ENCODE peak calls at places on chromosome 1, in nine cellular contexts. One of them, this sample, is unnamed.
A peak's percentile ranks its signal among the peaks of the same experiment; 100 is the strongest.

GRCh38 chr1:65195495-65196417 is 47.8 kb downstream of the AK4 start:
- DNase-seq in fibroblast of lung: peak; percentile 67
- DNase-seq in SK-MEL-5: no peak
- DNase-seq in NAMALWA: no peak
- DNase-seq in EH: peak; percentile 37
- DNase-seq in WTC11: no peak
- DNase-seq in kidney: no peak
- DNase-seq in AG08395: peak; percentile 7
- DNase-seq in A172: peak; percentile 22
- DNase-seq in this sample: peak; percentile 99

GRCh38 chr1:12078938-12079861 is 16.1 kb downstream of the TNFRSF8 start:
- DNase-seq in fibroblast of lung: peak; percentile 58
- DNase-seq in SK-MEL-5: peak; percentile 55
- DNase-seq in NAMALWA: peak; percentile 81
- DNase-seq in EH: peak; percentile 58
- DNase-seq in WTC11: peak; percentile 76
- DNase-seq in kidney: peak; percentile 53
- DNase-seq in AG08395: peak; percentile 72
- DNase-seq in A172: peak; percentile 23
- DNase-seq in this sample: peak; percentile 51

GRCh38 chr1:15944308-15945010 is 31.4 kb downstream of the ZBTB17 start:
- DNase-seq in fibroblast of lung: no peak
- DNase-seq in SK-MEL-5: no peak
- DNase-seq in NAMALWA: no peak
- DNase-seq in EH: no peak
- DNase-seq in WTC11: no peak
- DNase-seq in kidney: no peak
- DNase-seq in AG08395: no peak
- DNase-seq in A172: no peak
- DNase-seq in this sample: no peak

GRCh38 chr1:196372896-196373536 is 235.2 kb downstream of the KCNT2 start:
- DNase-seq in fibroblast of lung: peak; percentile 60
- DNase-seq in SK-MEL-5: peak; percentile 56
- DNase-seq in NAMALWA: peak; percentile 67
- DNase-seq in EH: peak; percentile 40
- DNase-seq in WTC11: no peak
- DNase-seq in kidney: no peak
- DNase-seq in AG08395: peak; percentile 11
- DNase-seq in A172: peak; percentile 38
- DNase-seq in this sample: peak; percentile 58

GRCh38 chr1:147579532-147580199 is 38.4 kb downstream of the BCL9 start:
- DNase-seq in fibroblast of lung: peak; percentile 78
- DNase-seq in SK-MEL-5: peak; percentile 63
- DNase-seq in NAMALWA: no peak
- DNase-seq in EH: peak; percentile 44
- DNase-seq in WTC11: no peak
- DNase-seq in kidney: peak; percentile 79
- DNase-seq in AG08395: peak; percentile 12
- DNase-seq in A172: no peak
- DNase-seq in this sample: peak; percentile 31

GRCh38 chr1:178086294-178087255 is 7.3 kb upstream of the RASAL2 start:
- DNase-seq in fibroblast of lung: peak; percentile 34
- DNase-seq in SK-MEL-5: no peak
- DNase-seq in NAMALWA: peak; percentile 37
- DNase-seq in EH: peak; percentile 78
- DNase-seq in WTC11: no peak
- DNase-seq in kidney: no peak
- DNase-seq in AG08395: peak; percentile 78
- DNase-seq in A172: no peak
- DNase-seq in this sample: peak; percentile 67

GRCh38 chr1:145972580-145972979 is 8.1 kb downstream of the POLR3GL start:
- DNase-seq in fibroblast of lung: no peak
- DNase-seq in SK-MEL-5: no peak
- DNase-seq in NAMALWA: no peak
- DNase-seq in EH: no peak
- DNase-seq in WTC11: no peak
- DNase-seq in kidney: no peak
- DNase-seq in AG08395: no peak
- DNase-seq in A172: no peak
- DNase-seq in this sample: no peak

GRCh38 chr1:206839857-206840256 is 25.6 kb upstream of the IL20 start:
- DNase-seq in fibroblast of lung: peak; percentile 55
- DNase-seq in SK-MEL-5: no peak
- DNase-seq in NAMALWA: no peak
- DNase-seq in EH: peak; percentile 94
- DNase-seq in WTC11: no peak
- DNase-seq in kidney: peak; percentile 78
- DNase-seq in AG08395: peak; percentile 89
- DNase-seq in A172: peak; percentile 93
- DNase-seq in this sample: peak; percentile 61

GRCh38 chr1:68378296-68379084 is 71.3 kb downstream of the RPE65 start:
- DNase-seq in fibroblast of lung: peak; percentile 21
- DNase-seq in SK-MEL-5: peak; percentile 34
- DNase-seq in NAMALWA: no peak
- DNase-seq in EH: peak; percentile 79
- DNase-seq in WTC11: no peak
- DNase-seq in kidney: no peak
- DNase-seq in AG08395: peak; percentile 48
- DNase-seq in A172: peak; percentile 56
- DNase-seq in this sample: peak; percentile 69

GRCh38 chr1:188365874-188366273 is 1537.1 kb downstream of the PLA2G4A start:
- DNase-seq in fibroblast of lung: no peak
- DNase-seq in SK-MEL-5: peak; percentile 48
- DNase-seq in NAMALWA: no peak
- DNase-seq in EH: no peak
- DNase-seq in WTC11: no peak
- DNase-seq in kidney: no peak
- DNase-seq in AG08395: no peak
- DNase-seq in A172: no peak
- DNase-seq in this sample: no peak

GRCh38 chr1:91591175-91591968 is 90.7 kb downstream of the CDC7 start:
- DNase-seq in fibroblast of lung: no peak
- DNase-seq in SK-MEL-5: no peak
- DNase-seq in NAMALWA: no peak
- DNase-seq in EH: no peak
- DNase-seq in WTC11: no peak
- DNase-seq in kidney: no peak
- DNase-seq in AG08395: no peak
- DNase-seq in A172: no peak
- DNase-seq in this sample: no peak

GRCh38 chr1:47432071-47433036 is 5.5 kb upstream of the FOXD2 start:
- DNase-seq in fibroblast of lung: peak; percentile 74
- DNase-seq in SK-MEL-5: peak; percentile 80
- DNase-seq in NAMALWA: peak; percentile 61
- DNase-seq in EH: peak; percentile 77
- DNase-seq in WTC11: peak; percentile 90
- DNase-seq in kidney: peak; percentile 87
- DNase-seq in AG08395: peak; percentile 83
- DNase-seq in A172: peak; percentile 46
- DNase-seq in this sample: peak; percentile 82

GRCh38 chr1:154006136-154006535 is 15.6 kb downstream of the RPS27 start:
- DNase-seq in fibroblast of lung: peak; percentile 92
- DNase-seq in SK-MEL-5: no peak
- DNase-seq in NAMALWA: no peak
- DNase-seq in EH: peak; percentile 90
- DNase-seq in WTC11: no peak
- DNase-seq in kidney: no peak
- DNase-seq in AG08395: no peak
- DNase-seq in A172: peak; percentile 44
- DNase-seq in this sample: peak; percentile 75

GRCh38 chr1:52238474-52238873 is 96.6 kb downstream of the ZFYVE9 start:
- DNase-seq in fibroblast of lung: peak; percentile 12
- DNase-seq in SK-MEL-5: no peak
- DNase-seq in NAMALWA: no peak
- DNase-seq in EH: peak; percentile 85
- DNase-seq in WTC11: no peak
- DNase-seq in kidney: no peak
- DNase-seq in AG08395: peak; percentile 13
- DNase-seq in A172: peak; percentile 50
- DNase-seq in this sample: peak; percentile 77

GRCh38 chr1:224641030-224641429 is 24.9 kb downstream of the CNIH3 start:
- DNase-seq in fibroblast of lung: no peak
- DNase-seq in SK-MEL-5: peak; percentile 26
- DNase-seq in NAMALWA: peak; percentile 4
- DNase-seq in EH: no peak
- DNase-seq in WTC11: peak; percentile 69
- DNase-seq in kidney: no peak
- DNase-seq in AG08395: no peak
- DNase-seq in A172: no peak
- DNase-seq in this sample: no peak

GRCh38 chr1:97202481-97202880 is 480.9 kb downstream of the PTBP2 start:
- DNase-seq in fibroblast of lung: no peak
- DNase-seq in SK-MEL-5: peak; percentile 1
- DNase-seq in NAMALWA: no peak
- DNase-seq in EH: peak; percentile 23
- DNase-seq in WTC11: peak; percentile 9
- DNase-seq in kidney: no peak
- DNase-seq in AG08395: no peak
- DNase-seq in A172: no peak
- DNase-seq in this sample: no peak

GRCh38 chr1:168693197-168693871 is 35.7 kb downstream of the DPT start:
- DNase-seq in fibroblast of lung: no peak
- DNase-seq in SK-MEL-5: no peak
- DNase-seq in NAMALWA: no peak
- DNase-seq in EH: no peak
- DNase-seq in WTC11: no peak
- DNase-seq in kidney: no peak
- DNase-seq in AG08395: no peak
- DNase-seq in A172: no peak
- DNase-seq in this sample: no peak

GRCh38 chr1:35390600-35391494 is 122.3 kb downstream of the ZMYM4 start:
- DNase-seq in fibroblast of lung: no peak
- DNase-seq in SK-MEL-5: no peak
- DNase-seq in NAMALWA: no peak
- DNase-seq in EH: no peak
- DNase-seq in WTC11: peak; percentile 56
- DNase-seq in kidney: no peak
- DNase-seq in AG08395: no peak
- DNase-seq in A172: no peak
- DNase-seq in this sample: peak; percentile 27

GRCh38 chr1:202752799-202753198 is 42.5 kb upstream of the SYT2 start:
- DNase-seq in fibroblast of lung: peak; percentile 34
- DNase-seq in SK-MEL-5: no peak
- DNase-seq in NAMALWA: no peak
- DNase-seq in EH: no peak
- DNase-seq in WTC11: no peak
- DNase-seq in kidney: no peak
- DNase-seq in AG08395: no peak
- DNase-seq in A172: peak; percentile 18
- DNase-seq in this sample: no peak

GRCh38 chr1:227951624-227952373 is 4.1 kb upstream of the WNT9A start:
- DNase-seq in fibroblast of lung: no peak
- DNase-seq in SK-MEL-5: no peak
- DNase-seq in NAMALWA: no peak
- DNase-seq in EH: no peak
- DNase-seq in WTC11: no peak
- DNase-seq in kidney: no peak
- DNase-seq in AG08395: no peak
- DNase-seq in A172: no peak
- DNase-seq in this sample: no peak

GRCh38 chr1:189432761-189433160 is 1044.9 kb downstream of the BRINP3 start:
- DNase-seq in fibroblast of lung: no peak
- DNase-seq in SK-MEL-5: no peak
- DNase-seq in NAMALWA: no peak
- DNase-seq in EH: no peak
- DNase-seq in WTC11: no peak
- DNase-seq in kidney: no peak
- DNase-seq in AG08395: no peak
- DNase-seq in A172: no peak
- DNase-seq in this sample: no peak

GRCh38 chr1:227234998-227235405 is 83.3 kb downstream of the CDC42BPA start:
- DNase-seq in fibroblast of lung: peak; percentile 81
- DNase-seq in SK-MEL-5: peak; percentile 93
- DNase-seq in NAMALWA: peak; percentile 83
- DNase-seq in EH: peak; percentile 80
- DNase-seq in WTC11: no peak
- DNase-seq in kidney: no peak
- DNase-seq in AG08395: peak; percentile 57
- DNase-seq in A172: peak; percentile 73
- DNase-seq in this sample: peak; percentile 76

GRCh38 chr1:162206749-162207635 is 137.5 kb downstream of the NOS1AP start:
- DNase-seq in fibroblast of lung: no peak
- DNase-seq in SK-MEL-5: no peak
- DNase-seq in NAMALWA: no peak
- DNase-seq in EH: peak; percentile 1
- DNase-seq in WTC11: no peak
- DNase-seq in kidney: peak; percentile 76
- DNase-seq in AG08395: no peak
- DNase-seq in A172: no peak
- DNase-seq in this sample: peak; percentile 5

GRCh38 chr1:233327938-233328660 is 575 bp downstream of the MAP3K21 start:
- DNase-seq in fibroblast of lung: no peak
- DNase-seq in SK-MEL-5: no peak
- DNase-seq in NAMALWA: peak; percentile 15
- DNase-seq in EH: peak; percentile 6
- DNase-seq in WTC11: peak; percentile 57
- DNase-seq in kidney: peak; percentile 85
- DNase-seq in AG08395: no peak
- DNase-seq in A172: no peak
- DNase-seq in this sample: no peak

GRCh38 chr1:162276493-162276892 is 100.2 kb downstream of the SPATA46 start:
- DNase-seq in fibroblast of lung: peak; percentile 53
- DNase-seq in SK-MEL-5: peak; percentile 71
- DNase-seq in NAMALWA: peak; percentile 45
- DNase-seq in EH: peak; percentile 46
- DNase-seq in WTC11: no peak
- DNase-seq in kidney: no peak
- DNase-seq in AG08395: peak; percentile 53
- DNase-seq in A172: peak; percentile 49
- DNase-seq in this sample: peak; percentile 54

GRCh38 chr1:241611063-241611462 is 29.1 kb downstream of the CHML start:
- DNase-seq in fibroblast of lung: peak; percentile 82
- DNase-seq in SK-MEL-5: peak; percentile 86
- DNase-seq in NAMALWA: peak; percentile 86
- DNase-seq in EH: peak; percentile 70
- DNase-seq in WTC11: no peak
- DNase-seq in kidney: no peak
- DNase-seq in AG08395: peak; percentile 47
- DNase-seq in A172: peak; percentile 78
- DNase-seq in this sample: peak; percentile 79

GRCh38 chr1:24351918-24352637 is 32.9 kb downstream of the GRHL3 start:
- DNase-seq in fibroblast of lung: peak; percentile 44
- DNase-seq in SK-MEL-5: no peak
- DNase-seq in NAMALWA: no peak
- DNase-seq in EH: peak; percentile 78
- DNase-seq in WTC11: no peak
- DNase-seq in kidney: peak; percentile 17
- DNase-seq in AG08395: peak; percentile 29
- DNase-seq in A172: peak; percentile 47
- DNase-seq in this sample: peak; percentile 70

GRCh38 chr1:173095632-173096031 is 44.9 kb upstream of the TNFSF18 start:
- DNase-seq in fibroblast of lung: peak; percentile 77
- DNase-seq in SK-MEL-5: peak; percentile 45
- DNase-seq in NAMALWA: no peak
- DNase-seq in EH: peak; percentile 93
- DNase-seq in WTC11: no peak
- DNase-seq in kidney: no peak
- DNase-seq in AG08395: peak; percentile 80
- DNase-seq in A172: peak; percentile 52
- DNase-seq in this sample: peak; percentile 87

GRCh38 chr1:159076753-159077656 is at the start of gene AIM2:
- DNase-seq in fibroblast of lung: no peak
- DNase-seq in SK-MEL-5: peak; percentile 73
- DNase-seq in NAMALWA: peak; percentile 91
- DNase-seq in EH: peak; percentile 80
- DNase-seq in WTC11: no peak
- DNase-seq in kidney: no peak
- DNase-seq in AG08395: peak; percentile 58
- DNase-seq in A172: peak; percentile 30
- DNase-seq in this sample: peak; percentile 46

GRCh38 chr1:201171063-201172036 is 17.1 kb upstream of the TMEM9 start:
- DNase-seq in fibroblast of lung: peak; percentile 36
- DNase-seq in SK-MEL-5: peak; percentile 34
- DNase-seq in NAMALWA: peak; percentile 23
- DNase-seq in EH: peak; percentile 61
- DNase-seq in WTC11: peak; percentile 60
- DNase-seq in kidney: no peak
- DNase-seq in AG08395: peak; percentile 35
- DNase-seq in A172: peak; percentile 58
- DNase-seq in this sample: peak; percentile 58

GRCh38 chr1:239067058-239067457 is 319.3 kb upstream of the CHRM3 start:
- DNase-seq in fibroblast of lung: no peak
- DNase-seq in SK-MEL-5: no peak
- DNase-seq in NAMALWA: no peak
- DNase-seq in EH: no peak
- DNase-seq in WTC11: no peak
- DNase-seq in kidney: no peak
- DNase-seq in AG08395: no peak
- DNase-seq in A172: no peak
- DNase-seq in this sample: no peak

This sample was measured in fibroblast of mammary gland.